ENCODE peak calls at places on chromosomes 3 and 15, in four cellular contexts. N is cardiac fibroblast, M is tibial nerve, J is LNCaP clone FGC. K is an unnamed sample.

GRCh38 chr3:9695322-9695721 is 8.3 kb upstream of the CPNE9 start:
- DNase-seq in N (no peak), M (no peak), J (no peak), K (no peak)

GRCh38 chr3:175432338-175433025 is 573.3 kb downstream of the NAALADL2 start:
- DNase-seq in N (peak), M (no peak), J (no peak), K (peak)

GRCh38 chr3:10941972-10942371 is 50.6 kb upstream of the SLC6A1 start:
- DNase-seq in N (no peak), M (no peak), J (peak), K (no peak)

GRCh38 chr3:117103645-117104044 is 394.1 kb downstream of the TUSC7 start:
- DNase-seq in N (no peak), M (no peak), J (no peak), K (no peak)

GRCh38 chr3:107987036-107987557 is 103.7 kb downstream of the CD47 start:
- DNase-seq in N (peak), M (peak), J (peak), K (peak)

GRCh38 chr3:171788546-171789351 is 21.5 kb downstream of the PLD1 start:
- DNase-seq in N (peak), M (no peak), J (peak), K (peak)

GRCh38 chr3:117786339-117786738 is 1076.8 kb downstream of the TUSC7 start:
- DNase-seq in N (no peak), M (no peak), J (no peak), K (no peak)

GRCh38 chr3:143375698-143376097 is 256.1 kb downstream of the CHST2 start:
- DNase-seq in N (no peak), M (no peak), J (no peak), K (no peak)

GRCh38 chr3:44529927-44530326 is 25.1 kb upstream of the ZKSCAN7 start:
- DNase-seq in N (peak), M (no peak), J (no peak), K (no peak)

GRCh38 chr3:143720381-143720780 is 127.9 kb downstream of the SLC9A9 start:
- DNase-seq in N (no peak), M (no peak), J (no peak), K (no peak)

GRCh38 chr3:14806641-14807263 is 12.0 kb upstream of the FGD5 start:
- DNase-seq in N (peak), M (no peak), J (no peak), K (no peak)

GRCh38 chr15:101153801-101154656 is 97.8 kb downstream of the CHSY1 start:
- DNase-seq in N (no peak), M (no peak), J (no peak), K (no peak)

GRCh38 chr3:45572755-45573154 is 21.8 kb upstream of the LIMD1 start:
- DNase-seq in N (no peak), M (no peak), J (no peak), K (no peak)

GRCh38 chr3:13014755-13015285 is 58.4 kb downstream of the IQSEC1 start:
- DNase-seq in N (no peak), M (no peak), J (no peak), K (no peak)

GRCh38 chr3:25855281-25855680 is 65.4 kb downstream of the OXSM start:
- DNase-seq in N (peak), M (no peak), J (no peak), K (no peak)

GRCh38 chr3:177185035-177185574 is 12.2 kb downstream of the TBL1XR1 start:
- DNase-seq in N (no peak), M (no peak), J (no peak), K (no peak)

GRCh38 chr15:40695469-40695910 is 516 bp downstream of the RAD51 start:
- DNase-seq in N (peak), M (no peak), J (no peak), K (no peak)

GRCh38 chr3:141804447-141804777 is 41.2 kb downstream of the GRK7 start:
- DNase-seq in N (no peak), M (no peak), J (no peak), K (no peak)

GRCh38 chr3:112734718-112735350 is 93.9 kb upstream of the CCDC80 start:
- DNase-seq in N (peak), M (peak), J (no peak), K (peak)

GRCh38 chr3:135237371-135237770 is 442.3 kb downstream of the EPHB1 start:
- DNase-seq in N (no peak), M (no peak), J (no peak), K (no peak)

GRCh38 chr3:138187296-138188012 is at the start of gene ARMC8:
- DNase-seq in N (peak), M (no peak), J (no peak), K (no peak)

GRCh38 chr3:194117114-194117845 is 18.7 kb upstream of the HES1 start:
- DNase-seq in N (no peak), M (no peak), J (no peak), K (no peak)

GRCh38 chr3:151439652-151440125 is 21.2 kb downstream of the IGSF10 start:
- DNase-seq in N (peak), M (no peak), J (peak), K (peak)

GRCh38 chr3:85801955-85802354 is 843.2 kb downstream of the CADM2 start:
- DNase-seq in N (no peak), M (no peak), J (peak), K (no peak)

GRCh38 chr15:78000089-78000926 is 77.2 kb downstream of the TBC1D2B start:
- DNase-seq in N (peak), M (peak), J (peak), K (no peak)

GRCh38 chr3:125125822-125126245 is 70.0 kb upstream of the HEG1 start:
- DNase-seq in N (peak), M (no peak), J (no peak), K (peak)

GRCh38 chr3:42515976-42516375 is 13.5 kb downstream of the VIPR1 start:
- DNase-seq in N (no peak), M (no peak), J (no peak), K (no peak)

GRCh38 chr15:49238342-49238741 is 68.3 kb downstream of the GALK2 start:
- DNase-seq in N (peak), M (no peak), J (no peak), K (no peak)

GRCh38 chr15:101052031-101052620 is 133.0 kb downstream of the LRRK1 start:
- DNase-seq in N (no peak), M (no peak), J (no peak), K (no peak)

DNA sequence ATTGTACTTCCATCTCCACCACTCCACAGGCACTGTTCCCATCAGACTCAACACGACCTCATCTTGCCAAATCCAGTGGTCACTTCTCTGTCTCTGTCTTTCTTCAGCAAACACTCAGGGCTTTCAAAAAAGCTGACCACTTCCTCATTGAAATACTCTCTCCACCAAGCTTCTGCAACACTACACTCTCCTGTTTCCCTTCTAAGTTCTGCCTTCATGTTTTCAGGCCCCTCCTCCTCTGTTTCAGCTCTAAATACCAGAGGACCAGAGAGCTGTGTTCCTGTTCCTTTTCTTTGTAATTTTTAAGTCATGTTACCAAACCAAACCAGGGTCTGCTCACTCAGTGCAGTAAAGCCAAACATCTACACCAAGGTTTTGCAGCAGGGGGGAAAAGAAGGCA is 33.8 kb upstream of the ACP3 start:
- DNase-seq in N (peak), M (no peak), J (no peak), K (no peak)
- TF ChIP-seq CTCF in N (no peak), M (no peak), J (no peak), K (no peak)

GRCh38 chr3:102691507-102691906 is 256.7 kb downstream of the ZPLD1 start:
- DNase-seq in N (no peak), M (no peak), J (no peak), K (no peak)
- TF ChIP-seq CTCF in N (no peak), M (no peak), J (no peak), K (no peak)

DNA sequence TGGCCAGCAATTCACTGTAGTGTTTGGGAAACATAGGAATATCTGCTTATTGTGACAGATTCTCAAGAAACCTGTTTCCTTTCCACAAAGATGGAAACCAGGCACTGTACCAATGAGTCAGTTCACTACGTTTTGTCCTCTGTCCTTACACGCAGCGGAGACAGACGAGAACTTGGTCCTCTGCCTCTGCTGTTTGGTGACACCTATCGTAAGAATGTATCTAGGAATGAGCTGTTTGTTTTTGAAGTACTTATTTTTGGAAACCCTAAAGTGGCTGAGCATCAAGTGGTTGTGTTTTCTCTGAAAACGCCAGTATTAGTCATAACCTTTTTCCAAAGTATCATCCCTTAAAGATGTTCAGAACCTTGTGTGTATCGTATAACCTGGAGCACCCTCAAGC is 93.0 kb downstream of the PGPEP1L start:
- DNase-seq in N (peak), M (no peak), J (no peak), K (peak)
- TF ChIP-seq CTCF in N (no peak), M (no peak), J (no peak), K (no peak)

GRCh38 chr3:126957776-126958637 is 24.9 kb upstream of the PLXNA1 start:
- DNase-seq in N (no peak), M (no peak), J (no peak), K (no peak)
- TF ChIP-seq CTCF in N (no peak), M (no peak), J (no peak), K (no peak)